ENCODE peak calls at places on chromosome 17, in four cellular contexts. One of them, this sample, is unnamed.

GRCh38 chr17:81021531-81022370 is 13.2 kb upstream of the BAIAP2 start:
- DNase-seq in skeletal muscle cell: no peak
- DNase-seq in neural crest cell: no peak
- DNase-seq in kidney: peak
- DNase-seq in this sample: no peak

GRCh38 chr17:17161121-17161520 is 45.0 kb downstream of the PLD6 start:
- DNase-seq in neural crest cell: no peak
- DNase-seq in skeletal muscle cell: no peak
- DNase-seq in kidney: peak
- DNase-seq in this sample: no peak

GRCh38 chr17:42880776-42881175 is 19.8 kb upstream of the G6PC1 start:
- DNase-seq in neural crest cell: no peak
- DNase-seq in kidney: no peak
- DNase-seq in skeletal muscle cell: no peak
- DNase-seq in this sample: no peak

GRCh38 chr17:47741109-47741792 is 8.2 kb downstream of the TBX21 start:
- DNase-seq in skeletal muscle cell: no peak
- DNase-seq in neural crest cell: no peak
- DNase-seq in kidney: no peak
- DNase-seq in this sample: no peak

GRCh38 chr17:41529491-41529915 is 1.4 kb upstream of the KRT19 start:
- DNase-seq in skeletal muscle cell: no peak
- DNase-seq in kidney: no peak
- DNase-seq in neural crest cell: no peak
- DNase-seq in this sample: no peak

GRCh38 chr17:32783602-32784001 is 93.3 kb downstream of the MYO1D start:
- DNase-seq in skeletal muscle cell: no peak
- DNase-seq in neural crest cell: no peak
- DNase-seq in kidney: no peak
- DNase-seq in this sample: peak

GRCh38 chr17:68054296-68054900 is 18.9 kb downstream of the KPNA2 start:
- DNase-seq in neural crest cell: no peak
- DNase-seq in kidney: no peak
- DNase-seq in skeletal muscle cell: peak
- DNase-seq in this sample: peak

GRCh38 chr17:16449121-16449570 is 33.8 kb downstream of the TRPV2 start:
- DNase-seq in skeletal muscle cell: no peak
- DNase-seq in kidney: no peak
- DNase-seq in neural crest cell: no peak
- DNase-seq in this sample: peak

GRCh38 chr17:1188812-1189211 is 9.0 kb upstream of the ABR start:
- DNase-seq in neural crest cell: no peak
- DNase-seq in skeletal muscle cell: no peak
- DNase-seq in kidney: peak
- DNase-seq in this sample: peak

GRCh38 chr17:19336938-19337711 is 25.4 kb downstream of the B9D1 start:
- DNase-seq in skeletal muscle cell: no peak
- DNase-seq in neural crest cell: no peak
- DNase-seq in kidney: no peak
- DNase-seq in this sample: no peak

GRCh38 chr17:12665263-12666210 is at the start of gene MYOCD:
- DNase-seq in kidney: peak
- DNase-seq in skeletal muscle cell: no peak
- DNase-seq in neural crest cell: peak
- DNase-seq in this sample: peak

GRCh38 chr17:1907216-1907631 is 77.4 kb downstream of the RPA1 start:
- DNase-seq in kidney: no peak
- DNase-seq in skeletal muscle cell: no peak
- DNase-seq in neural crest cell: no peak
- DNase-seq in this sample: no peak

GRCh38 chr17:45997624-45998023 is 1.4 kb upstream of the STH start:
- DNase-seq in skeletal muscle cell: peak
- DNase-seq in kidney: no peak
- DNase-seq in neural crest cell: no peak
- DNase-seq in this sample: peak

GRCh38 chr17:12599185-12599920 is 66.3 kb upstream of the MYOCD start:
- DNase-seq in skeletal muscle cell: no peak
- DNase-seq in neural crest cell: no peak
- DNase-seq in kidney: no peak
- DNase-seq in this sample: no peak

GRCh38 chr17:44556114-44556853 is 1.0 kb upstream of the FZD2 start:
- DNase-seq in neural crest cell: peak
- DNase-seq in kidney: no peak
- DNase-seq in skeletal muscle cell: no peak
- DNase-seq in this sample: peak

GRCh38 chr17:50055055-50055425 is 870 bp upstream of the ITGA3 start:
- DNase-seq in kidney: peak
- DNase-seq in neural crest cell: no peak
- DNase-seq in skeletal muscle cell: no peak
- DNase-seq in this sample: no peak

GRCh38 chr17:80187493-80187892 is 17.7 kb downstream of the CARD14 start:
- DNase-seq in neural crest cell: no peak
- DNase-seq in skeletal muscle cell: no peak
- DNase-seq in kidney: peak
- DNase-seq in this sample: peak

GRCh38 chr17:17985153-17985552 is 12.5 kb downstream of the DRC3 start:
- DNase-seq in kidney: no peak
- DNase-seq in skeletal muscle cell: no peak
- DNase-seq in neural crest cell: no peak
- DNase-seq in this sample: no peak

GRCh38 chr17:41048441-41048840 is 1.3 kb upstream of the KRTAP2-1 start:
- DNase-seq in skeletal muscle cell: no peak
- DNase-seq in kidney: no peak
- DNase-seq in neural crest cell: no peak
- DNase-seq in this sample: peak

GRCh38 chr17:8190506-8190905 is 526 bp upstream of the BORCS6 start:
- DNase-seq in neural crest cell: no peak
- DNase-seq in kidney: peak
- DNase-seq in skeletal muscle cell: no peak
- DNase-seq in this sample: no peak

GRCh38 chr17:41347872-41348760 is 2.5 kb downstream of the KRT33A start:
- DNase-seq in kidney: no peak
- DNase-seq in neural crest cell: no peak
- DNase-seq in skeletal muscle cell: no peak
- DNase-seq in this sample: no peak

GRCh38 chr17:27608330-27609230 is 22.4 kb upstream of the LGALS9 start:
- DNase-seq in kidney: no peak
- DNase-seq in skeletal muscle cell: no peak
- DNase-seq in neural crest cell: no peak
- DNase-seq in this sample: no peak

This sample was measured in AG08395.